ENCODE peak calls at places on chromosomes 4 and X, in five cellular contexts. V is breast epithelium, M is suprapubic skin, B is tibial nerve, G is uterus. S is an unnamed sample.

GRCh38 chr4:145176641-145177432 is 3.6 kb downstream of the OTUD4 start:
- DNase-seq in V (no peak), G (no peak), B (no peak), M (no peak), S (no peak)

GRCh38 chr4:76589872-76590846 is 155.1 kb downstream of the SHROOM3 start:
- DNase-seq in G (no peak), M (no peak), V (peak), B (no peak), S (peak)

GRCh38 chrX:103554687-103555417 is 30.5 kb upstream of the TCEAL4 start:
- DNase-seq in B (no peak), V (no peak), G (no peak), M (no peak), S (peak)

GRCh38 chr4:17072483-17072882 is 174.0 kb upstream of the LDB2 start:
- DNase-seq in G (no peak), B (no peak), M (no peak), V (no peak), S (no peak)

GRCh38 chr4:48858130-48858529 is 27.2 kb downstream of the OCIAD1 start:
- DNase-seq in B (no peak), M (no peak), G (no peak), V (no peak), S (no peak)

GRCh38 chr4:159238631-159239030 is 135.8 kb downstream of the RAPGEF2 start:
- DNase-seq in M (no peak), G (no peak), B (no peak), V (no peak), S (no peak)

GRCh38 chr4:68378226-68378625 is 28.3 kb upstream of the YTHDC1 start:
- DNase-seq in V (no peak), M (no peak), B (no peak), G (no peak), S (no peak)

GRCh38 chr4:83657336-83657735 is 121.4 kb downstream of the GPAT3 start:
- DNase-seq in M (no peak), V (no peak), G (no peak), B (no peak), S (no peak)

GRCh38 chr4:125985856-125986255 is 671.1 kb downstream of the FAT4 start:
- DNase-seq in B (no peak), M (no peak), V (no peak), G (no peak), S (no peak)

GRCh38 chrX:150587585-150588503 is 19.4 kb downstream of the MTM1 start:
- DNase-seq in B (peak), V (no peak), M (no peak), G (no peak), S (no peak)

GRCh38 chr4:186622788-186623464 is 67.6 kb upstream of the MTNR1A start:
- DNase-seq in M (no peak), B (no peak), V (no peak), G (no peak), S (no peak)

GRCh38 chr4:14908635-14909034 is 93.6 kb upstream of the CPEB2 start:
- DNase-seq in M (no peak), V (no peak), B (no peak), G (no peak), S (no peak)

GRCh38 chr4:77190053-77190452 is 33.0 kb downstream of the CCNG2 start:
- DNase-seq in G (no peak), V (no peak), M (no peak), B (no peak), S (no peak)

GRCh38 chr4:3013839-3014350 is 50.5 kb downstream of the GRK4 start:
- DNase-seq in M (no peak), V (no peak), G (no peak), B (no peak), S (no peak)

GRCh38 chrX:132809581-132809980 is 148.8 kb downstream of the HS6ST2 start:
- DNase-seq in G (no peak), V (no peak), M (no peak), B (no peak), S (no peak)

GRCh38 chrX:1307626-1308340 is 28.8 kb upstream of the IL3RA start:
- DNase-seq in B (no peak), M (no peak), G (no peak), V (no peak), S (no peak)

GRCh38 chrX:80550722-80551121 is 130.5 kb downstream of the TENT5D start:
- DNase-seq in B (no peak), M (no peak), G (no peak), V (no peak), S (no peak)

GRCh38 chrX:44784241-44784640 is 59.6 kb upstream of the DUSP21 start:
- DNase-seq in V (no peak), M (no peak), B (no peak), G (no peak), S (no peak)

GRCh38 chrX:148929686-148930085 is 429.3 kb downstream of the AFF2 start:
- DNase-seq in M (no peak), G (no peak), V (no peak), B (no peak), S (no peak)

GRCh38 chrX:47802589-47802988 is 34.1 kb upstream of the ZNF81 start:
- DNase-seq in B (no peak), V (no peak), G (no peak), M (no peak), S (no peak)

GRCh38 chrX:120140293-120140981 is 18.0 kb upstream of the RHOXF2 start:
- DNase-seq in M (no peak), B (no peak), V (no peak), G (no peak), S (no peak)

DNA sequence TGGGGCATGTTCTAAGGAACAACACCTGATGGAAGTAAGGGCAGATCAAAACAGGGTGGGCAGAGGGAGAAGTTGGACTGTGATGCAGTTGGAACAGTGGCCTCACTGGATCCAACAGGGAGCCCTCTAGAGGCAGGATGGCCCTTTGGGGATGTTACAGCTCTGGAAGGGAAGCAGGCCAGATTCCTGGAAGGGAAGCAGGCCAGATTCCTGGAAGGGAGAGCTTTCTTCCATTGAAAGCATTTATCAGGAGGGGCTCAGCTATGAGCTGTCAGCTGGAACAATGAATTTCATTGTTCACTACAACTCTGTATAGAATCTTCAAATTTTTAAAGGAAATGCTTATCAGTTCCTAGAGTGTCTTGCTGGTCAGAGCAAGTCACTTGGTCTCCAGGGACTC is 17.7 kb downstream of the IL15 start:
- DNase-seq in B (no peak), V (no peak), G (peak), M (no peak), S (no peak)
- TF ChIP-seq CTCF in B (no peak), V (no peak), G (no peak), M (no peak), S (no peak)

GRCh38 chrX:14923761-14924160 is 50.5 kb downstream of the MOSPD2 start:
- DNase-seq in B (no peak), V (no peak), M (no peak), G (no peak), S (no peak)

GRCh38 chrX:14920196-14920595 is 47.0 kb downstream of the MOSPD2 start:
- DNase-seq in G (no peak), B (no peak), M (no peak), V (no peak), S (no peak)

GRCh38 chrX:14919421-14919820 is 46.2 kb downstream of the MOSPD2 start:
- DNase-seq in B (no peak), M (no peak), V (no peak), G (no peak), S (no peak)

GRCh38 chrX:14926471-14926870 is 53.2 kb downstream of the MOSPD2 start:
- DNase-seq in G (no peak), M (no peak), V (no peak), B (no peak), S (no peak)

GRCh38 chrX:14922437-14922836 is 49.2 kb downstream of the MOSPD2 start:
- DNase-seq in M (no peak), B (no peak), G (no peak), V (no peak), S (no peak)
- TF ChIP-seq POLR2A in M (no peak), B (no peak), G (no peak), V (no peak), S (no peak)

GRCh38 chr4:139453371-139454110 is 380 bp upstream of the RAB33B start:
- DNase-seq in G (peak), V (peak), B (peak), M (peak), S (peak)

GRCh38 chr4:139453041-139453370 is 915 bp upstream of the RAB33B start:
- DNase-seq in M (no peak), V (no peak), B (no peak), G (no peak), S (peak)

GRCh38 chr4:139454111-139454600 is at the start of gene RAB33B:
- DNase-seq in G (no peak), M (peak), B (peak), V (no peak), S (no peak)

GRCh38 chr4:139450586-139450985 is 3.3 kb upstream of the RAB33B start:
- DNase-seq in G (no peak), B (no peak), V (no peak), M (no peak), S (no peak)

DNA sequence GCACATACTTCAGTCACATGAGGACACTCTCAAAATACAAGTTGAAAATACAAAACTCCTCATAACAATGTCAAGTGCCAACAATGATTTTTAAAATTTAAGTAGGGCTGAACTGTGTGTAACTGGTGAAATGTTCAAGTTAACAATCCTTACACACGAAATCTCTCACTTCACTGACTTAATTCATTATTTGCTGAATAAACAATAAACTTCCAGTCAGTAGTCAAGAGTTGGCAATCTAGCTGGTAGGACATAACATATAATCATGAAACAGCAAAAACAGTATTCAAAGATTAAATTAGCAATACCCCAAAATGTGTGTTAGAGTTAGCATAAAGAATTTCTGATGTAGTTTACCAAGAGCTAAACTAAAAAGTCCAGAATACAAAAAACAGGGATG is 1.9 kb upstream of the RAB33B start:
- DNase-seq in M (no peak), G (no peak), B (no peak), V (no peak), S (no peak)
- H3K4me3 ChIP-seq in M (no peak), G (no peak), B (no peak), V (no peak), S (no peak)

GRCh38 chr4:103499094-103499493 is 220.7 kb downstream of the TACR3 start:
- DNase-seq in M (no peak), B (no peak), G (no peak), V (no peak), S (no peak)

GRCh38 chr4:103496800-103497199 is 223.0 kb downstream of the TACR3 start:
- DNase-seq in G (no peak), M (no peak), V (no peak), B (no peak), S (no peak)

GRCh38 chr4:103493450-103494159 is 226.2 kb downstream of the TACR3 start:
- DNase-seq in G (no peak), B (no peak), V (no peak), M (no peak), S (no peak)

GRCh38 chr4:103498161-103499070 is 221.4 kb downstream of the TACR3 start:
- DNase-seq in M (no peak), B (no peak), V (no peak), G (no peak), S (no peak)

DNA sequence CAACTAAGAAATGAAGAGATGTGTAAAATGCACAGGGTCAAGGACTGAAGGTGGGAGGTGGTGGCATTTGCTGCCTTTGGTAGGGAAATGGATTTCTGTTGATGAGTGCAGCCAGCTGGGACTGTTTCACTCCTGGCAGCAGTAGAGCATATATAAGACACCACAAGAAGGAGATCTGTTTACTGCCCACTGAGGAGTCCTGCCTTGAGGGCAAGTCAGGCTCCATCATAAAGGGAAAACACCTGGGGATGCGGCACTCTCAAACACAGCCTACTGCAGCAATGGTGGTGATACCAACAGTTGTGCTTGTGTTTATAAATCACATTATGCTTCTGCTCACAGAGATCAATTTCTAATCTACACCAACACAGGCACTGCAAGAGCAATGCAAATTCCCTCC is 222.1 kb downstream of the TACR3 start:
- DNase-seq in B (no peak), V (no peak), G (no peak), M (no peak), S (no peak)
- TF ChIP-seq CTCF in B (no peak), V (no peak), G (no peak), M (no peak), S (no peak)

DNA sequence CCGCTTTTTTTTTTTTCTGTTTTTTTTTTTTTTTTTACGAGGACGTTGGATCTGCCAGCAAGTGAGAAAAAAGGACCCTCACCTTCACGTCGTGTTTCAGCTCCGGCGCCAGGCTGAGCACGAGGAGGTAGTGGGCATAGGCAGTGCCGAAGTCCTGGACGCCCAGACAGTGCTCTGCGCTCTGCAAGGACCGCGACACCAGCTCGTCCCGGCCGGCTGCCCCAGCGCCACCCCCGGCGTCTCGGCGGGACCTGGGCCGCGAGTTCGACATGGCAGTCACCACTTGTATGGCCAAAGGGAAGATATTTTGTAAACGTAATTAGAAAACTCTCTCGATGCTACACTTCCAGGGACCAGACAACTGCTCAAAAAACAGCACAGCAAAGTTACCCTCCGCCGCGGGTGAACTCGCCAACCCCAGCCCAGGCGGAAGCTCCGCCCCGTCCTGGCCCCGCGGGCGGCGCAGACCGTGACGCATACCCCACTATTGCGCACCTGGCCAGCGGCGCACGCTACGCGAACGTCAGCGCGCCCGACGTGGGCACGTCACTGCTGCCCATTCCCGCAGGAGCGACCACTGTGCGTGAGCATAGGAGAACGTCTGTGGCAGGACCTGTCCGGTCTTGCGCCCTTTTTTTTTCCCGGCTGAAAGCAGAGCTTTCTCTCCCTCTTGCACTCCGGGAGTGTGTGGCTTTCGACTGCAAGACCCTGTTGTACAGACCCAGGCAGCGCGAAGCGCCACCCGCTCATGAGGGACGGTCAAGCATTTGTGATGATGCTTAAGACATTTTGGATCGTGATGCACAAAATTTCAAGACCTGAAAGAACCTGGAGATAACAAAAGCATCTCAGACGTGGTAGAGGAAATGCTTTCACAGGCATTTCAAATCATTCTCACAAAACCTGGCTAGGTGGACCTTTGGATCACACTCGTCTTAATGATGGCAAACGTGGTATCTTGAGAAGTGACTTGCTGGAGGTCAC is at the start of gene PRMT9:
- DNase-seq in B (peak), G (peak), V (peak), M (peak), S (peak)
- TF ChIP-seq POLR2A in B (peak), G (peak), V (peak), M (peak), S (peak)

DNA sequence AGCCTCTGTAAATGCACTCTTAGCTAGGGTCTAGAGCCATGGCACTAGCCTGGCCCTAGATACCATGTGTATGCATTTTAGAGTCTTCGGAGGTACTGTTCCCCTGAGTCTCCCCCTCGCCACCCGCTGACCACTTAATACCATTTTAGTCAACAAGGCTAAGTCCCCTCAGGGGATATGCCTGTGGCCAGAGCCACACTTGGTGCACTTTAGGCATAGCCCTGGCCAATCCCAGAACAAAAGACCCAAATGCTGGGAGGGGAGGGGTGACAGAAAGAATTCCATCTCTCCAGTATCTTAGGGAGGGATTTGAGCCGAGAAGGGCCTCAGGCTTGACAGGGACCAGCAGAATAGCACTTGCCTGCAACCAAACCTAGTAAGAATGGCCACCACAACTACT is 28.6 kb upstream of the BCORL1 start:
- DNase-seq in G (no peak), M (no peak), B (no peak), V (no peak), S (no peak)
- H3K4me3 ChIP-seq in G (no peak), M (no peak), B (no peak), V (no peak), S (no peak)

DNA sequence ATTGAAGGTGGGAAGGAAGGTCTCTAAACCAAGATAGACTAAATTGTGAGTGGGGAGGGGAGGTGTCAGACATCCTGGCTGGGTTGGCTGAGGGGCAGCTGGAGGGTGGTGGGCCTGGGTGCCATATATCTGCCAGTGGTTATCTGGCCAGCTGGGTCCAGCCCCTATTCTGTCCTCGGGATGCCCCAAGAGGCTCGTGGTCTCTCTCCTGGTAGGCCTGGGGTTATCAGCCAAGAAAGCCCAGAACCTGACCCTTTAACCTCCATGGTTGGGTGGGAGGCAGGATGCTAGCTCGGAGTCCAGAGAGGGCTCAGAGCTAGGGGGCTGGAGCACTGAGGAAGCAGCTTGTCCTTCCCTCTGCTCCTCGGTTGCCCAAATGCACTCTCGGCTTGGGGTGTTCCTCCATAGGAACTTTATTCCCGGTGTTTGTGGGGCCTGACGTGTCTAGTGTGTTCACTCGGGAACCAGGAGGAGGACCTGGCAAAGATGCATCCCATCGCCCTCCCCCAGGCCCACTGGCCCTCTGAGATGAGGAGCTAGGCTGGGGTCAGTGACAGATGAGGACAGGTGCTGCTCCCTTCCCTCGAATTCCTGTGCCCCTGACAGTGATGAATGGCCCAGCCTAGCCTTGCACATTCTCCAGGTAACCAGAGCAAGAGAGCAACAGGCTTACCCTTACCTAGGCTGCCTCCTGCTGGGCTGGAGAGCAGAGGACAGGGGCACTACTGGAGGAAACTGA is 5.2 kb upstream of the EFNB1 start:
- DNase-seq in V (no peak), G (no peak), M (no peak), B (no peak), S (no peak)
- TF ChIP-seq CTCF in V (no peak), G (no peak), M (no peak), B (no peak), S (no peak)

DNA sequence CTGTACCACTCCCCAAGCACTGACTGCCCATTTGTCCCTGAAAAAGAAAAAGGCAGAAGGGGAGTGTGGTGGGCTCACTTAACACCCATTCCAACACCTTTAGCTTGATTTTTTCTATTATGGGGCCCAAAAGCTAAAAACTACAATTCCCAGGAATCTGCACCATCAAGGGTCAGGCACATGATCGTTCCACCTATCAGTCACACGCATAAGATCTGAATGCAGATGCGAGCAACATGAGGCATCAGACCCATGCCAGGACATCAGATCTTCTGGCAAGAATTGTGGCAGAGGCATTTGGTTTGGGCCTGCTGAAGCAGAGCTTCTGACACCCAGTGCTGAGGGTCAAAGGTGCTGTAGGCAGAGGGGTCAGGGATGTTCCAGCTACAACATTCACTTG is 595.9 kb downstream of the BCOR start:
- DNase-seq in V (no peak), G (no peak), B (no peak), M (no peak), S (no peak)
- TF ChIP-seq POLR2A in V (no peak), G (no peak), B (no peak), M (no peak), S (no peak)

S was measured in Peyer's patch.